ENCODE peak calls at places on chromosomes 7 and 10, in six cellular contexts. Z, S, M, Q, V and J are unnamed samples.

GRCh38 chr10:86601956-86602592 is 52.3 kb upstream of the OPN4 start:
- DNase-seq in Z (no peak), S (no peak), M (no peak), Q (no peak), V (no peak), J (no peak)

GRCh38 chr7:157432957-157433576 is 96.3 kb downstream of the DNAJB6 start:
- DNase-seq in Z (peak), S (peak), M (peak), Q (peak), V (no peak), J (peak)

GRCh38 chr10:125217986-125218675 is 57.8 kb upstream of the CTBP2 start:
- DNase-seq in Z (no peak), S (no peak), M (no peak), Q (no peak), V (peak), J (no peak)

GRCh38 chr7:13062596-13062995 is 375.2 kb downstream of the ARL4A start:
- DNase-seq in Z (no peak), S (no peak), M (no peak), Q (no peak), V (no peak), J (no peak)

GRCh38 chr10:6297951-6298381 is 95.2 kb downstream of the PFKFB3 start:
- DNase-seq in Z (no peak), S (no peak), M (no peak), Q (no peak), V (no peak), J (no peak)

GRCh38 chr10:81116201-81116600 is 578.5 kb downstream of the SH2D4B start:
- DNase-seq in Z (no peak), S (no peak), M (no peak), Q (no peak), V (no peak), J (no peak)

GRCh38 chr10:110268442-110268841 is 36.3 kb downstream of the SMNDC1 start:
- DNase-seq in Z (no peak), S (no peak), M (no peak), Q (no peak), V (no peak), J (no peak)

GRCh38 chr10:95482501-95483248 is 78.5 kb downstream of the SORBS1 start:
- DNase-seq in Z (no peak), S (no peak), M (no peak), Q (no peak), V (no peak), J (no peak)

GRCh38 chr7:65509368-65510186 is 135.9 kb downstream of the ZNF92 start:
- DNase-seq in Z (no peak), S (no peak), M (peak), Q (no peak), V (no peak), J (no peak)

GRCh38 chr7:139699640-139700504 is 77.9 kb downstream of the HIPK2 start:
- DNase-seq in Z (peak), S (no peak), M (no peak), Q (no peak), V (no peak), J (no peak)

GRCh38 chr7:20217193-20217948 is at the start of gene MACC1:
- DNase-seq in Z (peak), S (no peak), M (no peak), Q (no peak), V (peak), J (peak)

GRCh38 chr10:4527281-4527960 is 298.6 kb upstream of the AKR1E2 start:
- DNase-seq in Z (no peak), S (peak), M (no peak), Q (no peak), V (no peak), J (no peak)

GRCh38 chr7:139023076-139023475 is 12.8 kb downstream of the ZC3HAV1L start:
- DNase-seq in Z (no peak), S (no peak), M (no peak), Q (no peak), V (no peak), J (no peak)

GRCh38 chr10:43852141-43852540 is 203.5 kb upstream of the ZNF32 start:
- DNase-seq in Z (no peak), S (no peak), M (no peak), Q (no peak), V (no peak), J (no peak)

GRCh38 chr7:5564894-5565293 is 141.3 kb upstream of the TNRC18 start:
- DNase-seq in Z (no peak), S (no peak), M (no peak), Q (no peak), V (no peak), J (peak)